ENCODE peak calls at places on chromosomes 12 and 14, in six cellular contexts. Z, G, T, J, R and U are unnamed samples.

GRCh38 chr12:75656650-75657049 is 145.2 kb upstream of the KRR1 start:
- DNase-seq in Z (no peak), G (peak; percentile 63), T (no peak), J (no peak), R (peak; percentile 60), U (no peak)

GRCh38 chr12:51351913-51352532 is 5.5 kb upstream of the CELA1 start:
- DNase-seq in Z (peak; percentile 55), G (no peak), T (peak; percentile 51), J (no peak), R (peak; percentile 29), U (peak; percentile 75)

GRCh38 chr12:113030875-113031525 is 25.5 kb upstream of the DTX1 start:
- DNase-seq in Z (peak; percentile 48), G (no peak), T (no peak), J (no peak), R (no peak), U (peak; percentile 51)

GRCh38 chr14:98173291-98173690 is 1098.7 kb downstream of the BCL11B start:
- DNase-seq in Z (peak; percentile 84), G (no peak), T (peak; percentile 55), J (no peak), R (no peak), U (no peak)

GRCh38 chr12:48800971-48801370 is 12.1 kb upstream of the ADCY6 start:
- DNase-seq in Z (no peak), G (no peak), T (no peak), J (no peak), R (no peak), U (no peak)

GRCh38 chr12:130506844-130507243 is 169.2 kb downstream of the PIWIL1 start:
- DNase-seq in Z (no peak), G (no peak), T (no peak), J (no peak), R (no peak), U (no peak)

GRCh38 chr14:99039316-99040041 is 232.5 kb downstream of the BCL11B start:
- DNase-seq in Z (no peak), G (no peak), T (no peak), J (no peak), R (no peak), U (no peak)

GRCh38 chr12:53638057-53638456 is 11.9 kb upstream of the ATF7 start:
- DNase-seq in Z (no peak), G (no peak), T (no peak), J (no peak), R (no peak), U (no peak)

GRCh38 chr12:44628180-44628579 is 247.9 kb downstream of the NELL2 start:
- DNase-seq in Z (no peak), G (no peak), T (no peak), J (no peak), R (no peak), U (no peak)

GRCh38 chr12:100672075-100672592 is 98.7 kb downstream of the GAS2L3 start:
- DNase-seq in Z (no peak), G (no peak), T (peak; percentile 15), J (no peak), R (no peak), U (no peak)

GRCh38 chr12:22318122-22318737 is 16.3 kb downstream of the ST8SIA1 start:
- DNase-seq in Z (no peak), G (no peak), T (no peak), J (no peak), R (no peak), U (no peak)

GRCh38 chr12:89756638-89757321 is 48.1 kb upstream of the ATP2B1 start:
- DNase-seq in Z (no peak), G (peak; percentile 98), T (no peak), J (no peak), R (peak; percentile 99), U (no peak)

GRCh38 chr14:53183611-53184010 is 30.5 kb upstream of the DDHD1 start:
- DNase-seq in Z (no peak), G (no peak), T (no peak), J (no peak), R (peak; percentile 8), U (no peak)

GRCh38 chr14:104878582-104878981 is 13.5 kb downstream of the CEP170B start:
- DNase-seq in Z (no peak), G (no peak), T (no peak), J (no peak), R (no peak), U (no peak)

GRCh38 chr12:50353869-50354593 is 42.4 kb downstream of the FAM186A start:
- DNase-seq in Z (no peak), G (no peak), T (no peak), J (no peak), R (peak; percentile 9), U (no peak)

GRCh38 chr12:94561943-94562411 is 88.4 kb downstream of the TMCC3 start:
- DNase-seq in Z (peak; percentile 59), G (no peak), T (peak; percentile 56), J (no peak), R (no peak), U (no peak)
- H3K4me3 ChIP-seq in Z (no peak overlapping the region), G (no peak overlapping the region), T (no peak overlapping the region), J (no peak overlapping the region), R (no peak overlapping the region), U (no peak overlapping the region)

GRCh38 chr12:58915634-58916033 is 4.7 kb downstream of the LRIG3 start:
- DNase-seq in Z (peak; percentile 56), G (peak; percentile 52), T (peak; percentile 66), J (no peak), R (peak; percentile 47), U (no peak)
- H3K4me3 ChIP-seq in Z (peak overlapping the region; percentile 83), G (peak overlapping the region; percentile 15), T (peak overlapping the region; percentile 90), J (peak overlapping the region; percentile 63), R (peak overlapping the region; percentile 95), U (no peak overlapping the region)

GRCh38 chr12:14619731-14620501 is 52.2 kb upstream of the PLBD1 start:
- DNase-seq in Z (no peak), G (no peak), T (peak; percentile 31), J (no peak), R (no peak), U (no peak)

GRCh38 chr12:14618990-14619389 is 51.3 kb upstream of the PLBD1 start:
- DNase-seq in Z (no peak), G (no peak), T (no peak), J (no peak), R (no peak), U (peak; percentile 4)

GRCh38 chr12:14621821-14622220 is 54.1 kb upstream of the PLBD1 start:
- DNase-seq in Z (no peak), G (no peak), T (no peak), J (no peak), R (no peak), U (no peak)
- H3K4me3 ChIP-seq in Z (no peak overlapping the region), G (no peak overlapping the region), T (no peak overlapping the region), J (no peak overlapping the region), R (no peak overlapping the region), U (no peak overlapping the region)

GRCh38 chr12:96197503-96198272 is 3.5 kb downstream of the ELK3 start:
- DNase-seq in Z (no peak), G (peak; percentile 92), T (no peak), J (no peak), R (peak; percentile 95), U (no peak)

GRCh38 chr12:96198970-96199369 is 4.8 kb downstream of the ELK3 start:
- DNase-seq in Z (no peak), G (peak; percentile 86), T (no peak), J (no peak), R (peak; percentile 89), U (no peak)

GRCh38 chr12:96194901-96195844 is 998 bp downstream of the ELK3 start:
- DNase-seq in Z (peak; percentile 80), G (no peak), T (peak; percentile 62), J (peak; percentile 67), R (peak; percentile 71), U (no peak)

GRCh38 chr12:96195845-96196451 is 1.8 kb downstream of the ELK3 start:
- DNase-seq in Z (no peak), G (no peak), T (peak; percentile 26), J (no peak), R (no peak), U (no peak)

DNA sequence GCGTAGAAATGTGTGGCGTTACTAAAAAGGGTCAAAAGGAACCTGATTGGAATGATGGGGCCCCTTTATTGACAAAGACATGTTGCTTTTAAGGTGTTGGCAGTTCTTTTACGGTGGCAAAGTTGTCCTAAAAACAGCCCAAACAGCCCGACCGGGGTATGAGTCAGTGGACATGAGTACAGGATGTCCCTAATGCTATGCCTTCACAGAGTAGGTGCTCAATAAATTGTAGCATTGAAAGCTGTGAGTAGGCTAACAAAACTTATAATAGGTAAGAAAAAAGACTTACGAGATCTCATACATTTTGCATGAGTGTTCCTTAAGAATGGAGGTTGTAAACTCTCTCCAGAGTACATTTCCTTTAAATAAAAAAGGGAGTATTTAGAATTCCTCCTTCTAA is 2.6 kb downstream of the ELK3 start:
- DNase-seq in Z (no peak), G (no peak), T (no peak), J (no peak), R (peak; percentile 80), U (no peak)
- H3K4me3 ChIP-seq in Z (peak overlapping the region; percentile 91), G (peak overlapping the region; percentile 76), T (peak overlapping the region; percentile 71), J (peak overlapping the region; percentile 83), R (peak overlapping the region; percentile 94), U (no peak overlapping the region)

DNA sequence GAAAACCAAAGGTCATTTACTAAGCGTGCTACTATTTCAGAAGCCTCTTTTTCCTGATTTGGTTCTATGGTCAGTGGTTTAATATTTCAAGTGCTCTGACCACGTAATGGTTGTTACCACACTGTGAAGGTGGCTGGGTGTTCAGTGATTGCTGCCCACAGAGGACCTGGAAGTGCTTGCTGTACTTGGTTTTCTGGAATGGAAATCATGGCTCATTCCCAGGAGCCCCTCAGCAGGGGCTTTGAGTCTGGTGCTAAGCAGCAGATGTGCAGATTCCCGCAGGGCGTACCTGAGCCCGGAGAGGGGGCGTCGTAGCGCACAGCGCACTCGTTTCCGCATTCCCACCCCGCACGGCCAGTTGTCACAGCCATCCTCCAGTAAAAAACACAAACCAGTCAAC is 50.5 kb downstream of the TRAF3 start:
- DNase-seq in Z (no peak), G (no peak), T (no peak), J (no peak), R (no peak), U (no peak)
- H3K4me3 ChIP-seq in Z (peak overlapping the region; percentile 15), G (no peak overlapping the region), T (no peak overlapping the region), J (peak overlapping the region; percentile 12), R (no peak overlapping the region), U (no peak overlapping the region)

DNA sequence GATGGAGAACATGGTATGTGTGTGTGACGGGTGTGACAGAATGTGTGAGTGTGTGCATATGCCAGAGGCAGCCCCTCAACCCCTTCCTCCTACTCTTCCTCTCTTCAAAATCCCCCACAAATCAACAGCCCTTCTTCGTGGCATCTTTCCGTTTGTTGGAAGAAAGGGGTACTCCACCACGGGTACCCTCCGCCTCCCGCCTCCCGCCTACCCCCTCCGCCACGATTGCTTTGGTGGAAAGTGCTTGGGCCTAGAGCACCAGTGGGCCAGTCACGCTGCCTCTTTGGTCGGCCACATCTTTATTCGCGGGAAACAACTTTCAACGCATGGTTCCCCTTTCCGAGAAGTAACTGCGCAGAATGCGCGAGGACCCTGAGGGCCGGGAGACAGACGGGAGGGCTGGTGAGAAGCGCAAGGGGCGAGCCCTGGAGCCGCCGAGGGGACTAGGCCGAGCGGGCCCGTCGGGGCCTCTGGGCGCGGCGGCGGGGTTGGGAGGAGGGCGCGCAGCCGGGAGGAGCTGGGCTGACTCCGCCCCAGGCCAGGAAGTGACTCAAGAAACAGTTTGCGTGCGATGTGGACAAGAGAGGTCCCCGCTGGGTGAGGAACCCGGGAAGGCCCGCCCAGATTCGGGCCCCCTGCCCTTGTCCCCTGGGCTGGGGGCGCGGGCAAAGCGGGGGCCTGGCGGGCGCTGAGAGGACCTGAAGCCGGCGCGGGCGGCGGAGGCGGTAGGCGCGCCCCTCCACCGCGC is at the start of the genes CBLN3 and KHNYN:
- DNase-seq in Z (peak; percentile 96), G (no peak), T (peak; percentile 93), J (peak; percentile 95), R (peak; percentile 81), U (peak; percentile 72)
- H3K4me3 ChIP-seq in Z (peak within 1 kb of the TSS; percentile 88), G (peak within 1 kb of the TSS; percentile 58), T (peak within 1 kb of the TSS; percentile 85), J (peak within 1 kb of the TSS; percentile 86), R (peak within 1 kb of the TSS; percentile 88), U (peak within 1 kb of the TSS; percentile 71)

GRCh38 chr14:24339284-24340151 is at the start of gene RIPK3:
- DNase-seq in Z (peak; percentile 93), G (no peak), T (peak; percentile 87), J (peak; percentile 87), R (no peak), U (no peak)
- H3K4me3 ChIP-seq in Z (peak within 1 kb of the TSS; percentile 75), G (peak within 1 kb of the TSS; percentile 41), T (peak within 1 kb of the TSS; percentile 60), J (peak within 1 kb of the TSS; percentile 67), R (peak within 1 kb of the TSS; percentile 12), U (peak within 1 kb of the TSS; percentile 69)